ENCODE peak calls at places on chromosomes 2 and 18, in seven cellular contexts. W is endothelial cell of umbilical vein, E is HCT116, K is H1, X is transverse colon, L is prostate gland, H is upper lobe of left lung. G is an unnamed sample.

GRCh38 chr2:42129487-42129852 is 39.7 kb upstream of the EML4 start:
- DNase-seq in W (no peak), E (no peak), K (no peak), X (no peak), L (no peak), H (no peak), G (no peak)

GRCh38 chr2:239312081-239312501 is 88.7 kb downstream of the HDAC4 start:
- DNase-seq in W (no peak), E (no peak), K (no peak), X (peak), L (no peak), H (peak), G (peak)

GRCh38 chr2:21787931-21788330 is 664.2 kb downstream of the TDRD15 start:
- DNase-seq in W (no peak), E (no peak), K (no peak), X (no peak), L (no peak), H (no peak), G (no peak)

GRCh38 chr2:135820003-135820618 is 16.9 kb downstream of the LCT start:
- DNase-seq in W (no peak), E (no peak), K (no peak), X (no peak), L (no peak), H (no peak), G (no peak)

GRCh38 chr2:203327582-203327917 is 644 bp upstream of the ABI2 start:
- DNase-seq in W (no peak), E (no peak), K (no peak), X (no peak), L (no peak), H (no peak), G (no peak)

GRCh38 chr2:176039375-176039774 is 37.3 kb upstream of the LNPK start:
- DNase-seq in W (no peak), E (no peak), K (no peak), X (no peak), L (no peak), H (no peak), G (no peak)

GRCh38 chr18:13253786-13254755 is 35.5 kb downstream of the LDLRAD4 start:
- DNase-seq in W (no peak), E (no peak), K (no peak), X (no peak), L (no peak), H (no peak), G (peak)

GRCh38 chr2:183070942-183071844 is 7.4 kb upstream of the DUSP19 start:
- DNase-seq in W (peak), E (no peak), K (peak), X (peak), L (no peak), H (peak), G (no peak)

GRCh38 chr18:38330573-38330972 is 765.0 kb upstream of the CELF4 start:
- DNase-seq in W (no peak), E (no peak), K (no peak), X (no peak), L (no peak), H (no peak), G (no peak)

GRCh38 chr2:89763254-89763580 is 1071.7 kb downstream of the RPIA start:
- DNase-seq in W (no peak), E (no peak), K (peak), X (no peak), L (no peak), H (peak), G (peak)

GRCh38 chr18:46174317-46175039 is 70.3 kb downstream of the HAUS1 start:
- DNase-seq in W (peak), E (no peak), K (peak), X (peak), L (peak), H (peak), G (peak)
- TF ChIP-seq CTCF in W (no peak), E (no peak), K (no peak), X (no peak), L (no peak), H (no peak), G (no peak)

GRCh38 chr18:48949051-48949605 is 1.6 kb downstream of the SMAD7 start:
- DNase-seq in W (peak), E (no peak), K (no peak), X (peak), L (no peak), H (no peak), G (no peak)
- TF ChIP-seq POLR2AphosphoS5 in W (no peak), E (no peak), K (no peak), X (peak), L (no peak), H (no peak), G (no peak)

GRCh38 chr2:64018715-64019082 is 529 bp downstream of the VPS54 start:
- DNase-seq in W (no peak), E (no peak), K (peak), X (peak), L (peak), H (peak), G (peak)
- TF ChIP-seq POLR2A in W (no peak), E (no peak), K (no peak), X (no peak), L (no peak), H (no peak), G (no peak)

DNA sequence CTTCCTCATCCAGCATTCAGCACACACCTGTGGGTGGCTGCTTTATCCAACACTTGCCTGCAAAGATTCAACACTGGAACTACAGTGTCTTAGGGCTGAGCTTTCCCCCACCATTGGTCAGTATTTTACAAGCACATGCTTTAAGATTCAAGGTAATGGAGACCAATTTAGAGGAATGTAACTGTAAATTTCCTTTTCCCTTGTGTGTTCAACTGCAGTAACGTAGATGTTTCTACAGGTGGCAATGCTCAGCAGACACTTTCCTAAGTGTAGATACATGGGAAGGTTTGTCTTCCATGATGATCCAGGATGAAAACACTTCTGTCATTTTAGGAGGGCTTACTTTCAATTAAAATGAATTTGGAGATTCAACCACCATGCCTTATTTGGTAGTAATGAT is 143.6 kb upstream of the PXDN start:
- DNase-seq in W (no peak), E (peak), K (no peak), X (no peak), L (no peak), H (no peak), G (no peak)
- TF ChIP-seq CTCF in W (no peak), E (peak), K (no peak), X (peak), L (no peak), H (no peak), G (no peak)

GRCh38 chr2:59684101-59684770 is 869.2 kb downstream of the BCL11A start:
- DNase-seq in W (no peak), E (no peak), K (no peak), X (no peak), L (no peak), H (no peak), G (no peak)
- TF ChIP-seq POLR2AphosphoS5 in W (no peak), E (no peak), K (no peak), X (no peak), L (no peak), H (no peak), G (no peak)

DNA sequence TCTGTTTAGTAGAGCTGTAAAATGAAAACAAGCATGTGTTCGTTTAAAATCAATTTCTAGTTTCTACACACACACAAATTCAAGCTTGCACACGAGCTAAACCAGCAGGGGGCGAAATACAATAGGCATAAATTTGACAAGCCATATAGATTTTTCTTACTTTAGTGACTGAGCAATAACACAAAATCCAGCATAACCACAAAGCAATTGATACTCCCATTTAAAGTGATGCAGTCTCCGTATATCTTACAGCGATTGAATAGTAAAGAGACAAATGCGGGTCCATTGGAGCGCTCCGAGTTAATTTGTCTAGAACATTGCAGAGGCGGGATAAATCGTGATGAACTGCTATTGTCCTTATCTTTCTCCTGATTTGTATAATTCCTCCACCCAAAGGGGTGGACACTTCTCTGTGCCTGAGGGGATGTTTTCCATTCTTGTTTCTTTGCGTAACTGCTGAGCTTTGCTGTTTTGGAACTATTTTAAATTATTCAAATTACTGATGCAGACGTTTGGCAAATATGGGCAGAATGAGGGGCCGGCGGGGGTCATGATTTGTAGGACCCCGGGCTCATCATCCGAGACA is 1.2 kb upstream of the AFTPH start:
- DNase-seq in W (peak), E (peak), K (no peak), X (peak), L (peak), H (no peak), G (no peak)
- TF ChIP-seq POLR2A in W (no peak), E (no peak), K (no peak), X (no peak), L (no peak), H (no peak), G (no peak)

G was measured in suprapubic skin.